ENCODE peak calls at places on chromosomes 13 and 19, in seven cellular contexts. R is GM23338, D is PC-3, L is OCI-LY7, T is GM23248, P is MM.1S, A is K562. C is an unnamed sample.

GRCh38 chr19:12550951-12551832 is at the start of gene ZNF564:
- DNase-seq in D (peak; percentile 99), A (peak; percentile 99), R (peak; percentile 100), T (peak; percentile 98), L (peak; percentile 99), P (peak; percentile 98), C (peak; percentile 98)

GRCh38 chr13:97600438-97601080 is 166.6 kb downstream of the RAP2A start:
- DNase-seq in A (no peak), P (no peak), R (no peak), L (no peak), D (peak; percentile 77), T (peak; percentile 69), C (peak; percentile 58)

GRCh38 chr13:102347490-102347889 is 54.4 kb downstream of the FGF14 start:
- DNase-seq in T (no peak), L (no peak), P (no peak), A (no peak), R (peak; percentile 10), D (no peak), C (peak; percentile 6)

GRCh38 chr19:50221087-50221486 is 17.7 kb downstream of the MYH14 start:
- DNase-seq in P (no peak), R (no peak), D (no peak), A (no peak), T (no peak), L (no peak), C (no peak)

GRCh38 chr13:99215466-99215865 is 14.8 kb downstream of the UBAC2 start:
- DNase-seq in R (no peak), P (no peak), T (no peak), L (no peak), D (no peak), A (no peak), C (no peak)

GRCh38 chr19:8393192-8393870 is 3.2 kb downstream of the RAB11B start:
- DNase-seq in D (no peak), L (no peak), A (no peak), P (no peak), R (no peak), T (no peak), C (no peak)

GRCh38 chr19:50461066-50461875 is 15.0 kb upstream of the EMC10 start:
- DNase-seq in T (peak; percentile 79), R (peak; percentile 86), D (peak; percentile 88), P (peak; percentile 58), L (peak; percentile 86), A (peak; percentile 78), C (peak; percentile 67)

GRCh38 chr13:60335531-60335930 is 61.5 kb upstream of the TDRD3 start:
- DNase-seq in P (no peak), D (peak; percentile 16), L (peak; percentile 28), R (peak; percentile 55), A (no peak), T (peak; percentile 55), C (peak; percentile 34)

GRCh38 chr19:48325265-48325910 is at the start of gene EMP3:
- DNase-seq in T (peak; percentile 97), L (peak; percentile 51), A (peak; percentile 73), R (peak; percentile 89), D (peak; percentile 56), P (peak; percentile 62), C (peak; percentile 91)

GRCh38 chr19:10163557-10163956 is 31.2 kb downstream of the DNMT1 start:
- DNase-seq in A (no peak), D (no peak), R (no peak), T (no peak), L (no peak), P (no peak), C (no peak)

GRCh38 chr19:47408156-47408938 is 11.0 kb downstream of the MEIS3 start:
- DNase-seq in A (no peak), D (no peak), T (peak; percentile 13), P (no peak), R (no peak), L (no peak), C (no peak)

GRCh38 chr19:5230730-5231555 is 109.7 kb downstream of the PTPRS start:
- DNase-seq in L (no peak), A (no peak), R (no peak), D (no peak), P (no peak), T (peak; percentile 13), C (no peak)

GRCh38 chr13:39417131-39417530 is 185.9 kb downstream of the LHFPL6 start:
- DNase-seq in P (no peak), L (peak; percentile 39), D (no peak), T (peak; percentile 22), R (peak; percentile 77), A (no peak), C (no peak)

GRCh38 chr19:42445948-42446347 is 3.2 kb upstream of the CXCL17 start:
- DNase-seq in P (no peak), L (no peak), D (no peak), R (no peak), T (no peak), A (no peak), C (no peak)

GRCh38 chr19:42441047-42441440 is 1.7 kb downstream of the CXCL17 start:
- DNase-seq in R (no peak), D (peak; percentile 61), A (no peak), T (peak; percentile 8), P (no peak), L (no peak), C (no peak)

GRCh38 chr19:42440357-42441046 is 2.2 kb downstream of the CXCL17 start:
- DNase-seq in R (peak; percentile 91), D (peak; percentile 72), L (peak; percentile 83), P (peak; percentile 71), A (peak; percentile 80), T (peak; percentile 89), C (peak; percentile 49)

GRCh38 chr19:42443944-42444398 is 1.2 kb upstream of the CXCL17 start:
- DNase-seq in L (no peak), D (no peak), P (no peak), T (no peak), R (no peak), A (no peak), C (no peak)

DNA sequence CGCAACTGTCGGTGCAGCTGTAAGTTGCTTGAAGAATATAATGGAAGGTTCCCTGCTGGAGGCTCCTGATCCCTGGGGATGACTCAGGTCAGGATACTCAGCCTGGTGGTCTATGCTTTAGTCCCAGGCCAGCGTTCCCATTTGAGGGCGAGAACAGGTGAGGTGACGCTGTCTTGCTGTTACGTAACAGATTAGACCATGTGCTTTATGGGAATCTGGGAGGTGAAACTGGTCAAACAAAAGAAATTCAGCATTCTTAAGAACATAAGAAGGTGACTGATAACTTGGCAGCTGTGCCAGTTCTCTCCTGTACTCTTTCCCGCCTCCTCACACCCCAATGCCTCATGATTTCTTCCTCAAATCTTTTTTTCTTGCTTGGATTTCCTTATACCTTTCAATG is at the start of gene CXCL17:
- DNase-seq in T (no peak), D (peak; percentile 4), P (no peak), R (no peak), A (no peak), L (no peak), C (no peak)
- H2AFZ ChIP-seq in T (no peak within 1 kb of the TSS), D (no peak within 1 kb of the TSS), P (no peak within 1 kb of the TSS), R (peak within 1 kb of the TSS; percentile 56), A (peak within 1 kb of the TSS; percentile 8), L (no peak within 1 kb of the TSS), C (no peak within 1 kb of the TSS)

DNA sequence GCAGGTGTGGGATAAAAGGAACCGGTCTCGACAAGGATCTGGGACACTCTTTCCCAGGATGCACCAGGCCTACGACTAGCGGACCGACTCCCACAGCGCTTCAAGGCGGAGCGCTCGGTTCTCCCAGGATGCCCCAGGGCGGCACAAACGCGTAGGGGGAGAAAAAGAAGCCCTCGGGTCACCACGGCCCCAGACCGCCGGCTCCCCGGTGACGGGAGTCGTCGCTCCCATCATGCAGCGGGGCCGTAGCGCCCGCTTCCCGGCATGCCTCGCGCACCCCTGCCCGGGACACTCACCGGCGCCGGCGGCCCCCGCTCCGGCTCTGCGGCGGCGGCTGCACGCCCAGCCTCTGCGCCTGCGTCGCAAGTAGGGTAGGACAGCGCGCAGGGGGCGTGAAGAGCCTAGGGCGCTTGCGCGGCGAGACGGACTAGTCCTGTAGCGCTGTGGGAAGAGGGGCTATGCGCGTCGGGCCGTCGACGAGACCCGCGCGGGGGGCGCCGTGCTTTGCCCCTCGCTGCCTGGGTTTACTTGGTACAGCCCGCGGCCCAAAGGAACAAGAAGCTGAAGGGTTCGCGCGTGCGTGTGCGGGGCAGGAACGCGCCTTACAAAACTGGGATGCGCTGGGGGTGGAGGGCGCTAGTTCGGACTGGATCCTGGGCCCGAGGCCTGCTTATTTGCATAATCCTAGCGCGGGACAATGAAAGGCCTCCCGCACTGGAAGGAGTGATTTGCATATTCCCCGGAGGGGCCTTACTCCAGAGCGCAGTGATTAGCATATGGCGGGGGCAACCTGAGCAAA is at the start of gene ZNF428:
- DNase-seq in D (peak; percentile 74), R (peak; percentile 97), T (peak; percentile 97), A (peak; percentile 92), P (peak; percentile 97), L (peak; percentile 97), C (peak; percentile 85)
- H3K79me2 ChIP-seq in D (peaks cover 18% of the 10 kb centered on the region), R (peaks cover 24% of the 10 kb centered on the region), T (peaks cover 59% of the 10 kb centered on the region), A (peaks cover 49% of the 10 kb centered on the region), P (peaks cover 39% of the 10 kb centered on the region), L (peaks cover 42% of the 10 kb centered on the region), C (peaks cover 13% of the 10 kb centered on the region)

DNA sequence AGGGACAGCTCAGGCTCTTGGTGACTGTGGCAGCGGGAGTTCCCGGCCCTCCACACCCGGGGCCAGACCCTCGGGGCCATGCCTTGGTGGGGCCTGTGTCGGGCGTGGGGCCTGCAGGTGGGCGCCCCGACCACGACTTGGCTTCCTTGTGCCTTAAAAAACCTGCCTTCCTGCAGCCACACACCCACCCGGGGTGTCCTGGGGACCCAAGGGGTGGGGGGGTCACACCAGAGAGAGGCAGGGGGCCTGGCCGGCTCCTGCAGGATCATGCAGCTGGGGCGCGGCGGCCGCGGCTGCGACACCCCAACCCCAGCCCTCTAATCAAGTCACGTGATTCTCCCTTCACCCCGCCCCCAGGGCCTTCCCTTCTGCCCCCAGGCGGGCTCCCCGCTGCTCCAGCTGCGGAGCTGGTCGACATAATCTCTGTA is 10.7 kb downstream of the PLPPR3 start:
- DNase-seq in T (no peak), R (peak; percentile 53), L (no peak), D (no peak), P (no peak), A (peak; percentile 40), C (no peak)
- H3K36me3 ChIP-seq in T (peaks cover 51% of the 10 kb centered on the region), R (peaks cover 41% of the 10 kb centered on the region), L (peaks cover 94% of the 10 kb centered on the region), D (peaks cover 39% of the 10 kb centered on the region), P (peaks cover 57% of the 10 kb centered on the region), A (peaks cover 91% of the 10 kb centered on the region), C (peaks cover 49% of the 10 kb centered on the region)

DNA sequence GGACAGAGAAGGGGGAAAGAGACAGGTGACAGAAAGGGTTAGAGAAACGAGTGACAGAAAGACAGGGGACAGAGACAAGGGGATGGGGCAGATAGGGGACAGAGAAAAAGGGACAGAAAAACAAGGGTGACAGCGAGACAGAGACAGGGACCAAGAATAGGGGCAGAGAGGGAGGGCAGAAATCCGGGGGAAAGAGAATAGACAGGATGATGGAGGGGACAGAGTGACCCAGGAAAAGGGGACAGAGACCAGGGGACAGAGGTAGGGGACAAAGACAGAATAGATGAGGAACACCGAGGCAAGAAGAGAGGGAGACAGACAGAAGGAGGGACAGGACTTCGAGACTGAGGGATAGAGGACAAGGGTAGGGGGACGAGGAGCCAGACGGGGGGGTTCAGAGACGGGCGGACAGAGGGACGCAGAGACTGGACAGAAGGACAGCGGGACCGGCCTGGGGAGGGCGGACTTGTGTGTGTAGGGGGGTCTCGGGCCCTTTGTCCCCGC is 607 bp downstream of the CADM4 start:
- DNase-seq in P (no peak), T (no peak), D (no peak), R (no peak), L (no peak), A (no peak), C (no peak)
- H2AFZ ChIP-seq in P (no peak overlapping the region), T (no peak overlapping the region), D (peak overlapping the region; percentile 50), R (no peak overlapping the region), L (no peak overlapping the region), A (peak overlapping the region; percentile 55), C (no peak overlapping the region)

GRCh38 chr19:2089001-2089711 is 7.0 kb downstream of the MOB3A start:
- DNase-seq in P (peak; percentile 89), T (peak; percentile 52), D (peak; percentile 58), L (peak; percentile 65), R (no peak), A (no peak), C (no peak)
- H3K79me2 ChIP-seq in P (peaks cover 59% of the 10 kb centered on the region), T (peaks cover 85% of the 10 kb centered on the region), D (peaks cover 24% of the 10 kb centered on the region), L (peaks cover 30% of the 10 kb centered on the region), R (no peaks in the 10 kb centered on the region), A (peaks cover 28% of the 10 kb centered on the region), C (peaks cover 42% of the 10 kb centered on the region)

GRCh38 chr13:41074523-41074922 is 13.2 kb downstream of the WBP4 start:
- DNase-seq in T (no peak), R (no peak), A (no peak), L (no peak), P (no peak), D (no peak), C (no peak)
- H3K36me3 ChIP-seq in T (peaks cover 62% of the 10 kb centered on the region), R (peaks cover 47% of the 10 kb centered on the region), A (peaks cover 58% of the 10 kb centered on the region), L (peaks cover 68% of the 10 kb centered on the region), P (no peaks in the 10 kb centered on the region), D (peaks cover 43% of the 10 kb centered on the region), C (peaks cover 15% of the 10 kb centered on the region)

C was measured in fibroblast of lung.